ENCODE peak calls at places on chromosomes 4 and X, in seven cellular contexts. One of them, this sample, is unnamed.

GRCh38 chr4:101599620-101600019 is 190.9 kb upstream of the BANK1 start:
- DNase-seq in thoracic aorta: no peak
- DNase-seq in PC-3: peak; percentile 52
- DNase-seq in CD8-positive, alpha-beta T cell: no peak
- DNase-seq in psoas muscle: no peak
- DNase-seq in fibroblast of lung: peak; percentile 71
- DNase-seq in RWPE2: no peak
- DNase-seq in this sample: peak; percentile 45

GRCh38 chrX:17812763-17813162 is 48.3 kb downstream of the RAI2 start:
- DNase-seq in RWPE2: no peak
- DNase-seq in PC-3: peak; percentile 37
- DNase-seq in fibroblast of lung: peak; percentile 64
- DNase-seq in psoas muscle: no peak
- DNase-seq in CD8-positive, alpha-beta T cell: no peak
- DNase-seq in thoracic aorta: no peak
- DNase-seq in this sample: no peak

GRCh38 chrX:12997898-12998687 is 23.2 kb downstream of the TMSB4X start:
- DNase-seq in thoracic aorta: no peak
- DNase-seq in psoas muscle: no peak
- DNase-seq in RWPE2: no peak
- DNase-seq in PC-3: no peak
- DNase-seq in fibroblast of lung: no peak
- DNase-seq in CD8-positive, alpha-beta T cell: no peak
- DNase-seq in this sample: no peak

GRCh38 chrX:42524374-42524773 is 253.6 kb downstream of the PPP1R2C start:
- DNase-seq in fibroblast of lung: no peak
- DNase-seq in CD8-positive, alpha-beta T cell: no peak
- DNase-seq in RWPE2: no peak
- DNase-seq in thoracic aorta: no peak
- DNase-seq in psoas muscle: no peak
- DNase-seq in PC-3: no peak
- DNase-seq in this sample: no peak

GRCh38 chr4:1806596-1807257 is 13.6 kb downstream of the FGFR3 start:
- DNase-seq in PC-3: no peak
- DNase-seq in psoas muscle: no peak
- DNase-seq in thoracic aorta: no peak
- DNase-seq in fibroblast of lung: no peak
- DNase-seq in RWPE2: no peak
- DNase-seq in CD8-positive, alpha-beta T cell: no peak
- DNase-seq in this sample: no peak

GRCh38 chr4:5224340-5224739 is 173.1 kb downstream of the STK32B start:
- DNase-seq in fibroblast of lung: no peak
- DNase-seq in RWPE2: no peak
- DNase-seq in PC-3: no peak
- DNase-seq in CD8-positive, alpha-beta T cell: no peak
- DNase-seq in thoracic aorta: no peak
- DNase-seq in psoas muscle: no peak
- DNase-seq in this sample: no peak

GRCh38 chrX:141221611-141222010 is 20.7 kb downstream of the SPANXC start:
- DNase-seq in psoas muscle: no peak
- DNase-seq in CD8-positive, alpha-beta T cell: no peak
- DNase-seq in fibroblast of lung: no peak
- DNase-seq in PC-3: no peak
- DNase-seq in thoracic aorta: no peak
- DNase-seq in RWPE2: no peak
- DNase-seq in this sample: no peak

GRCh38 chr4:52052475-52052780 is 1.3 kb downstream of the SPATA18 start:
- DNase-seq in fibroblast of lung: peak; percentile 28
- DNase-seq in PC-3: no peak
- DNase-seq in CD8-positive, alpha-beta T cell: no peak
- DNase-seq in thoracic aorta: no peak
- DNase-seq in psoas muscle: no peak
- DNase-seq in RWPE2: no peak
- DNase-seq in this sample: no peak

GRCh38 chr4:87375719-87376291 is 15.2 kb downstream of the HSD17B11 start:
- DNase-seq in RWPE2: no peak
- DNase-seq in PC-3: peak; percentile 62
- DNase-seq in fibroblast of lung: peak; percentile 92
- DNase-seq in psoas muscle: no peak
- DNase-seq in thoracic aorta: no peak
- DNase-seq in CD8-positive, alpha-beta T cell: no peak
- DNase-seq in this sample: peak; percentile 27

GRCh38 chr4:109079731-109080130 is 222.7 kb downstream of the COL25A1 start:
- DNase-seq in PC-3: peak; percentile 4
- DNase-seq in CD8-positive, alpha-beta T cell: no peak
- DNase-seq in psoas muscle: no peak
- DNase-seq in thoracic aorta: no peak
- DNase-seq in fibroblast of lung: no peak
- DNase-seq in RWPE2: no peak
- DNase-seq in this sample: peak; percentile 28

GRCh38 chr4:10109995-10110670 is 6.5 kb downstream of the WDR1 start:
- DNase-seq in fibroblast of lung: no peak
- DNase-seq in thoracic aorta: no peak
- DNase-seq in RWPE2: no peak
- DNase-seq in psoas muscle: no peak
- DNase-seq in PC-3: no peak
- DNase-seq in CD8-positive, alpha-beta T cell: no peak
- DNase-seq in this sample: no peak

GRCh38 chr4:89583106-89583505 is 253.9 kb downstream of the SNCA start:
- DNase-seq in PC-3: no peak
- DNase-seq in thoracic aorta: no peak
- DNase-seq in RWPE2: no peak
- DNase-seq in fibroblast of lung: no peak
- DNase-seq in CD8-positive, alpha-beta T cell: no peak
- DNase-seq in psoas muscle: no peak
- DNase-seq in this sample: no peak

GRCh38 chr4:4418676-4419370 is 31.9 kb downstream of the NSG1 start:
- DNase-seq in psoas muscle: no peak
- DNase-seq in PC-3: no peak
- DNase-seq in thoracic aorta: no peak
- DNase-seq in CD8-positive, alpha-beta T cell: no peak
- DNase-seq in fibroblast of lung: no peak
- DNase-seq in RWPE2: no peak
- DNase-seq in this sample: no peak

GRCh38 chrX:150348365-150348764 is 14.8 kb upstream of the MAMLD1 start:
- DNase-seq in psoas muscle: no peak
- DNase-seq in fibroblast of lung: no peak
- DNase-seq in CD8-positive, alpha-beta T cell: no peak
- DNase-seq in PC-3: peak; percentile 51
- DNase-seq in RWPE2: no peak
- DNase-seq in thoracic aorta: no peak
- DNase-seq in this sample: no peak

GRCh38 chr4:76767983-76768382 is 130.0 kb downstream of the SOWAHB start:
- DNase-seq in CD8-positive, alpha-beta T cell: no peak
- DNase-seq in thoracic aorta: no peak
- DNase-seq in fibroblast of lung: no peak
- DNase-seq in psoas muscle: no peak
- DNase-seq in RWPE2: no peak
- DNase-seq in PC-3: no peak
- DNase-seq in this sample: no peak

GRCh38 chr4:8283631-8284121 is 14.1 kb downstream of the HTRA3 start:
- DNase-seq in fibroblast of lung: no peak
- DNase-seq in CD8-positive, alpha-beta T cell: no peak
- DNase-seq in PC-3: no peak
- DNase-seq in RWPE2: no peak
- DNase-seq in psoas muscle: peak; percentile 64
- DNase-seq in thoracic aorta: no peak
- DNase-seq in this sample: no peak

GRCh38 chr4:133450813-133451212 is 301.7 kb downstream of the PCDH10 start:
- DNase-seq in fibroblast of lung: no peak
- DNase-seq in CD8-positive, alpha-beta T cell: no peak
- DNase-seq in thoracic aorta: no peak
- DNase-seq in psoas muscle: no peak
- DNase-seq in PC-3: no peak
- DNase-seq in RWPE2: no peak
- DNase-seq in this sample: no peak

GRCh38 chrX:41721590-41721989 is 2.4 kb upstream of the GPR82 start:
- DNase-seq in PC-3: no peak
- DNase-seq in CD8-positive, alpha-beta T cell: no peak
- DNase-seq in psoas muscle: no peak
- DNase-seq in thoracic aorta: no peak
- DNase-seq in RWPE2: no peak
- DNase-seq in fibroblast of lung: no peak
- DNase-seq in this sample: no peak

GRCh38 chr4:89586864-89587263 is 250.1 kb downstream of the SNCA start:
- DNase-seq in PC-3: peak; percentile 27
- DNase-seq in thoracic aorta: no peak
- DNase-seq in fibroblast of lung: peak; percentile 67
- DNase-seq in RWPE2: no peak
- DNase-seq in psoas muscle: no peak
- DNase-seq in CD8-positive, alpha-beta T cell: no peak
- DNase-seq in this sample: peak; percentile 16

GRCh38 chr4:156547439-156547838 is 424.2 kb downstream of the PDGFC start:
- DNase-seq in PC-3: peak; percentile 72
- DNase-seq in CD8-positive, alpha-beta T cell: no peak
- DNase-seq in fibroblast of lung: peak; percentile 95
- DNase-seq in RWPE2: no peak
- DNase-seq in psoas muscle: no peak
- DNase-seq in thoracic aorta: no peak
- DNase-seq in this sample: peak; percentile 11

GRCh38 chr4:109111031-109111430 is 191.4 kb downstream of the COL25A1 start:
- DNase-seq in CD8-positive, alpha-beta T cell: no peak
- DNase-seq in thoracic aorta: no peak
- DNase-seq in PC-3: no peak
- DNase-seq in RWPE2: no peak
- DNase-seq in fibroblast of lung: no peak
- DNase-seq in psoas muscle: no peak
- DNase-seq in this sample: no peak

GRCh38 chr4:150632639-150633038 is 50.7 kb downstream of the MAB21L2 start:
- DNase-seq in thoracic aorta: no peak
- DNase-seq in psoas muscle: no peak
- DNase-seq in fibroblast of lung: no peak
- DNase-seq in CD8-positive, alpha-beta T cell: no peak
- DNase-seq in RWPE2: no peak
- DNase-seq in PC-3: no peak
- DNase-seq in this sample: no peak

GRCh38 chr4:101689220-101689619 is 101.3 kb upstream of the BANK1 start:
- DNase-seq in PC-3: no peak
- DNase-seq in psoas muscle: no peak
- DNase-seq in RWPE2: no peak
- DNase-seq in thoracic aorta: no peak
- DNase-seq in CD8-positive, alpha-beta T cell: no peak
- DNase-seq in fibroblast of lung: no peak
- DNase-seq in this sample: no peak

DNA sequence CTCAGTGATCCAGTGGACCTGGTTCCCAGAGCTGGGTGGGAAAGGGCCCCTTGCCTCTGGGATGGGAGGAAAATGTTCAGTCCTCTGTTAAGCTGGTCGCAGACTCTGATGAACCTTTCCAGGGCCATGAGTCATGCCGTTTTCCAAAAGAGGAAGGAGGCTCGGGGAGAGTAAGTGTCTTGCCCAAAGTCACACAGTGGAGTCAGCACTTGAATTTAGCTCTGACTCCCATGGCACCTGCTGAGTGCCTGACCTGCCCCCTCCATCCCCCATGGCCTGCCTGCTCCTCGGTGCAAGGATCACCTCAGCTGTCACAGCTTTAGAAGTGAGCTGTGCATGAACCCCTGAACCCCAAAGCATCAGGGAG is 14.0 kb upstream of the KIAA0232 start:
- DNase-seq in PC-3: peak; percentile 57
- DNase-seq in RWPE2: no peak
- DNase-seq in CD8-positive, alpha-beta T cell: no peak
- DNase-seq in thoracic aorta: peak; percentile 38
- DNase-seq in psoas muscle: peak; percentile 56
- DNase-seq in fibroblast of lung: peak; percentile 24
- DNase-seq in this sample: no peak
- H3K27ac ChIP-seq in PC-3: peak overlapping the region; percentile 56
- H3K27ac ChIP-seq in RWPE2: no peak overlapping the region
- H3K27ac ChIP-seq in CD8-positive, alpha-beta T cell: no peak overlapping the region
- H3K27ac ChIP-seq in thoracic aorta: peak overlapping the region; percentile 83
- H3K27ac ChIP-seq in psoas muscle: peak overlapping the region; percentile 89
- H3K27ac ChIP-seq in fibroblast of lung: no peak overlapping the region
- H3K27ac ChIP-seq in this sample: peak overlapping the region; percentile 50

DNA sequence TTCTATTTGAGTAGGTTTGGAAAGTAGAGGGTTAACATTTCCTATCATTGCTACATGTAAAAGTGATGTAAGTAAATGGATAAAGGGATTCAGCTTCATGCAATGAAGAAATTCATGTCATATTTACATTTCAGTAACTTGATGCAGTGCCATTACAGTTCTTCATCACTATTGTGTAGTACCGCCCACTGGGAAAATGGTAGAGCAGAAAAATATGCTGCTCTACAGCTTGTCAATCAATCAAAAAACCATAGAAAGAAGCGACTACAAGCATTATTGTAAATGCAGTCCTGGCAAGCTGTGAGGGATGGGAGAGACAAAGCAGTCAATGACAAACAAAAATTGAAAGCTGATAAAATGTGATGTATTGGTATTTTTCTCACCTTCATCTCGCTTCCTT is 1597.9 kb downstream of the RPA4 start:
- DNase-seq in psoas muscle: no peak
- DNase-seq in CD8-positive, alpha-beta T cell: no peak
- DNase-seq in PC-3: no peak
- DNase-seq in RWPE2: no peak
- DNase-seq in thoracic aorta: no peak
- DNase-seq in fibroblast of lung: no peak
- DNase-seq in this sample: no peak
- TF ChIP-seq CTCF in psoas muscle: no peak
- TF ChIP-seq CTCF in CD8-positive, alpha-beta T cell: no peak
- TF ChIP-seq CTCF in PC-3: no peak
- TF ChIP-seq CTCF in RWPE2: no peak
- TF ChIP-seq CTCF in thoracic aorta: no peak
- TF ChIP-seq CTCF in fibroblast of lung: no peak
- TF ChIP-seq CTCF in this sample: no peak

DNA sequence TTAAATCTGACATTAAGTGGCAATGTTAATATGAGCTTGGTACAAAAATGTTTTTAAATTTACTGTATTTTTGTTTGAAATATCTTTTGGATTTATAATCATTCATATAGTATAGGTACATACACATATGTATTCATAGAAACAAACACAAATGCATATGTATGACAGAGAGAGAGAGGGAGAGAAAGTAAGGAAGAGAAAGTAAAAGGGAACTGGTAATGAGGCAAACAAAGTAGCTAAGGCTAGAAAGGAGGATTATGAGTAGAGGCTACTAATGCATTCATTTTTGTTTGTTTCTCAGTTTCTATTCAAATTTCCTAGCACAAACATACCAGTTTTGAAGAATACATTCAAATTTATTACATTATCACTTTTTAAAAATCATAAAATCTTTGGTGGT is 132.4 kb downstream of the GLRA3 start:
- DNase-seq in CD8-positive, alpha-beta T cell: no peak
- DNase-seq in psoas muscle: no peak
- DNase-seq in thoracic aorta: no peak
- DNase-seq in PC-3: no peak
- DNase-seq in RWPE2: no peak
- DNase-seq in fibroblast of lung: no peak
- DNase-seq in this sample: no peak
- H3K27ac ChIP-seq in CD8-positive, alpha-beta T cell: no peak overlapping the region
- H3K27ac ChIP-seq in psoas muscle: no peak overlapping the region
- H3K27ac ChIP-seq in thoracic aorta: no peak overlapping the region
- H3K27ac ChIP-seq in PC-3: no peak overlapping the region
- H3K27ac ChIP-seq in RWPE2: no peak overlapping the region
- H3K27ac ChIP-seq in fibroblast of lung: no peak overlapping the region
- H3K27ac ChIP-seq in this sample: no peak overlapping the region

DNA sequence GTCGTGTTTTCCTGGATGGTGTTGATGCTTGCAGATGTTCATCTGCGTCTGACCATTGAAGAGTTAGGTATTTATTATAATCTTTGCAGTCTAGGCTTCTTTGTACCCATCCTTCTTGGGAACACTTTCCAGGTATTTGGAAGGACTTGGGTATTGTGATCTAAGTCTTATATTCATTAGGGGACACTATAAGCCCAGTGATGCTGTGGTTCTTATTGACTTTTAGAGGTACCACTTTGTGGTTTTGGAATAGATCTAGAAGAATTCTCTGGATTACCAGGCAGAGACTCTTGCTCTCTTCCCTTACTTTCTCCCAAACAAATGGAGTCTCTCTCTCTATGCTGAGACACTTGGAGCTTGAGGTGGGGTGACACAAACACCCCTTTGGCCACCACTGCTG is 41.6 kb downstream of the AFM start:
- DNase-seq in CD8-positive, alpha-beta T cell: no peak
- DNase-seq in psoas muscle: no peak
- DNase-seq in fibroblast of lung: no peak
- DNase-seq in RWPE2: no peak
- DNase-seq in PC-3: peak; percentile 75
- DNase-seq in thoracic aorta: no peak
- DNase-seq in this sample: no peak
- TF ChIP-seq CTCF in CD8-positive, alpha-beta T cell: no peak
- TF ChIP-seq CTCF in psoas muscle: no peak
- TF ChIP-seq CTCF in fibroblast of lung: no peak
- TF ChIP-seq CTCF in RWPE2: no peak
- TF ChIP-seq CTCF in PC-3: peak; percentile 64
- TF ChIP-seq CTCF in thoracic aorta: no peak
- TF ChIP-seq CTCF in this sample: no peak

This sample was measured in RWPE1.